ENCODE peak calls at places on chromosome X, in eight cellular contexts. G, R, C, O, F, J, M and Y are unnamed samples.

GRCh38 chrX:76454456-76454927 is 27.0 kb downstream of the MAGEE1 start:
- DNase-seq in G (peak), R (peak), C (no peak), O (peak), F (no peak), J (no peak), M (no peak), Y (peak)

GRCh38 chrX:82141942-82142341 is 940.0 kb downstream of the SH3BGRL start:
- DNase-seq in G (no peak), R (no peak), C (no peak), O (no peak), F (no peak), J (no peak), M (no peak), Y (no peak)

GRCh38 chrX:6558979-6559378 is 24.1 kb upstream of the VCX3A start:
- DNase-seq in G (no peak), R (no peak), C (no peak), O (no peak), F (no peak), J (no peak), M (no peak), Y (no peak)

GRCh38 chrX:46979340-46979739 is 67.1 kb downstream of the JADE3 start:
- DNase-seq in G (peak), R (no peak), C (no peak), O (peak), F (no peak), J (no peak), M (no peak), Y (peak)

GRCh38 chrX:31222946-31223345 is 151.1 kb upstream of the FTHL17 start:
- DNase-seq in G (no peak), R (no peak), C (no peak), O (no peak), F (no peak), J (no peak), M (no peak), Y (no peak)

GRCh38 chrX:125998432-125998831 is 167.7 kb downstream of the DCAF12L2 start:
- DNase-seq in G (peak), R (peak), C (no peak), O (peak), F (no peak), J (no peak), M (no peak), Y (no peak)

GRCh38 chrX:84078991-84079390 is 109.0 kb downstream of the RPS6KA6 start:
- DNase-seq in G (no peak), R (no peak), C (no peak), O (no peak), F (no peak), J (no peak), M (no peak), Y (no peak)

GRCh38 chrX:37060999-37061398 is 52.8 kb downstream of the FAM47C start:
- DNase-seq in G (peak), R (peak), C (peak), O (peak), F (no peak), J (no peak), M (no peak), Y (no peak)

GRCh38 chrX:129659137-129659536 is 4.4 kb upstream of the APLN start:
- DNase-seq in G (no peak), R (no peak), C (no peak), O (no peak), F (no peak), J (no peak), M (no peak), Y (peak)

GRCh38 chrX:141183000-141183399 is 6.1 kb upstream of the LDOC1 start:
- DNase-seq in G (no peak), R (no peak), C (no peak), O (no peak), F (no peak), J (no peak), M (no peak), Y (no peak)

GRCh38 chrX:133229361-133229760 is 11.2 kb upstream of the TFDP3 start:
- DNase-seq in G (no peak), R (no peak), C (no peak), O (peak), F (no peak), J (no peak), M (no peak), Y (no peak)

GRCh38 chrX:2552621-2553297 is 52.0 kb upstream of the DHRSX start:
- DNase-seq in G (no peak), R (no peak), C (no peak), O (peak), F (no peak), J (no peak), M (no peak), Y (peak)

GRCh38 chrX:37879692-37880091 is 32.3 kb upstream of the DYNLT3 start:
- DNase-seq in G (no peak), R (no peak), C (no peak), O (no peak), F (no peak), J (no peak), M (no peak), Y (no peak)

GRCh38 chrX:64447207-64447606 is 52.0 kb upstream of the MTMR8 start:
- DNase-seq in G (no peak), R (no peak), C (no peak), O (no peak), F (no peak), J (no peak), M (no peak), Y (no peak)

GRCh38 chrX:4844376-4844775 is 1130.9 kb upstream of the PRKX start:
- DNase-seq in G (no peak), R (no peak), C (no peak), O (no peak), F (no peak), J (no peak), M (no peak), Y (no peak)

GRCh38 chrX:42846741-42847140 is 68.8 kb upstream of the PPP1R2C start:
- DNase-seq in G (no peak), R (no peak), C (no peak), O (no peak), F (no peak), J (no peak), M (no peak), Y (no peak)